ENCODE peak calls at places on chromosomes 5 and 9, in four cellular contexts. L, H, J and V are unnamed samples.

GRCh38 chr9:115328228-115328627 is 210.3 kb upstream of the TNC start:
- DNase-seq in J (no peak), H (peak), L (peak), V (no peak)

GRCh38 chr9:136626066-136626725 is 36.5 kb upstream of the EGFL7 start:
- DNase-seq in H (no peak), L (no peak), J (no peak), V (no peak)

GRCh38 chr9:133703571-133704399 is 34.4 kb downstream of the SARDH start:
- DNase-seq in L (no peak), H (peak), J (no peak), V (no peak)

GRCh38 chr9:132780230-132781007 is 97.7 kb downstream of the AK8 start:
- DNase-seq in J (no peak), L (no peak), H (no peak), V (no peak)

GRCh38 chr5:131496400-131496713 is 138.7 kb downstream of the RAPGEF6 start:
- DNase-seq in L (no peak), H (no peak), J (no peak), V (no peak)

GRCh38 chr9:112046181-112046580 is 128.9 kb downstream of the SUSD1 start:
- DNase-seq in L (peak), J (no peak), H (no peak), V (no peak)

GRCh38 chr9:10744669-10745068 is 131.9 kb upstream of the PTPRD start:
- DNase-seq in L (no peak), J (no peak), H (no peak), V (no peak)

GRCh38 chr9:129886226-129887174 is 51.2 kb downstream of the USP20 start:
- DNase-seq in J (peak), L (no peak), H (no peak), V (peak)

GRCh38 chr9:121735792-121736130 is 84.3 kb downstream of the DAB2IP start:
- DNase-seq in J (no peak), L (no peak), H (no peak), V (no peak)

GRCh38 chr9:19999491-20000057 is 210.7 kb upstream of the SLC24A2 start:
- DNase-seq in L (peak), J (no peak), H (no peak), V (no peak)

GRCh38 chr9:116157436-116158138 is 4.0 kb downstream of the PAPPA start:
- DNase-seq in J (no peak), L (peak), H (peak), V (no peak)

GRCh38 chr9:127973169-127974001 is 7.4 kb downstream of the EEIG1 start:
- DNase-seq in J (peak), H (peak), L (no peak), V (no peak)

GRCh38 chr5:125823572-125823971 is 599.6 kb upstream of the GRAMD2B start:
- DNase-seq in L (no peak), H (no peak), J (no peak), V (no peak)

GRCh38 chr9:95197692-95198271 is 119.7 kb downstream of the FANCC start:
- DNase-seq in H (no peak), J (no peak), L (peak), V (no peak)

GRCh38 chr9:38298904-38299303 is 93.6 kb upstream of the ALDH1B1 start:
- DNase-seq in J (no peak), H (no peak), L (no peak), V (no peak)

GRCh38 chr5:150022163-150022540 is 21.6 kb downstream of the HMGXB3 start:
- DNase-seq in J (no peak), L (peak), H (no peak), V (peak)

GRCh38 chr5:140631063-140631462 is 1.9 kb downstream of the CD14 start:
- DNase-seq in J (no peak), H (no peak), L (no peak), V (no peak)

GRCh38 chr9:76020654-76021053 is 130.2 kb downstream of the PCSK5 start:
- DNase-seq in H (no peak), J (no peak), L (no peak), V (no peak)

GRCh38 chr9:87193151-87193550 is 245.8 kb upstream of the GAS1 start:
- DNase-seq in L (peak), J (no peak), H (no peak), V (no peak)

GRCh38 chr5:107668933-107669542 is 1.7 kb downstream of the EFNA5 start:
- DNase-seq in H (no peak), L (no peak), J (no peak), V (no peak)

GRCh38 chr5:107477492-107477891 is 193.2 kb downstream of the EFNA5 start:
- DNase-seq in L (no peak), J (no peak), H (no peak), V (no peak)

GRCh38 chr5:154740483-154740882 is 14.7 kb upstream of the LARP1 start:
- DNase-seq in H (peak), J (peak), L (peak), V (no peak)

GRCh38 chr9:557601-558201 is 283.8 kb upstream of the DMRT1 start:
- DNase-seq in H (no peak), L (no peak), J (no peak), V (no peak)

GRCh38 chr5:141674747-141675146 is 7.3 kb downstream of the ARAP3 start:
- DNase-seq in L (no peak), H (no peak), J (no peak), V (no peak)

GRCh38 chr5:135154197-135154596 is 120.2 kb upstream of the PITX1 start:
- DNase-seq in L (peak), J (no peak), H (no peak), V (no peak)

GRCh38 chr9:121956808-121957207 is 136.3 kb downstream of the TTLL11 start:
- DNase-seq in L (no peak), H (no peak), J (no peak), V (no peak)

GRCh38 chr9:119868694-119869093 is 499.5 kb upstream of the BRINP1 start:
- DNase-seq in J (no peak), L (no peak), H (peak), V (no peak)

GRCh38 chr5:100273846-100274580 is 261.2 kb upstream of the FAM174A start:
- DNase-seq in J (no peak), H (no peak), L (no peak), V (no peak)

GRCh38 chr5:7779019-7779662 is 71.8 kb downstream of the CFAP90 start:
- DNase-seq in J (no peak), H (no peak), L (no peak), V (peak)

GRCh38 chr9:128946945-128947422 is 419 bp downstream of the DOLK start:
- DNase-seq in L (peak), H (peak), J (no peak), V (peak)

GRCh38 chr9:79026311-79026710 is 545.5 kb upstream of the TLE4 start:
- DNase-seq in L (peak), H (no peak), J (no peak), V (peak)

GRCh38 chr5:140324041-140324833 is 21.3 kb upstream of the PFDN1 start:
- DNase-seq in J (no peak), H (no peak), L (no peak), V (no peak)

GRCh38 chr5:163473613-163474243 is 13.3 kb downstream of the HMMR start:
- DNase-seq in H (no peak), J (no peak), L (peak), V (peak)

GRCh38 chr5:6730407-6730806 is 17.2 kb downstream of the TENT4A start:
- DNase-seq in J (no peak), L (no peak), H (peak), V (peak)

GRCh38 chr9:105132576-105132975 is 111.9 kb upstream of the SLC44A1 start:
- DNase-seq in J (no peak), H (no peak), L (peak), V (no peak)

GRCh38 chr5:14272548-14273205 is 129.5 kb downstream of the TRIO start:
- DNase-seq in J (no peak), H (no peak), L (no peak), V (no peak)

GRCh38 chr9:89797970-89798369 is 193.2 kb downstream of the GADD45G start:
- DNase-seq in J (peak), L (no peak), H (no peak), V (no peak)

GRCh38 chr5:173973614-173973969 is 15.4 kb upstream of the C5orf47 start:
- DNase-seq in H (no peak), J (no peak), L (no peak), V (peak)

GRCh38 chr5:177508217-177508611 is 1.4 kb downstream of the DOK3 start:
- DNase-seq in H (no peak), J (no peak), L (no peak), V (no peak)
- H3K4me3 ChIP-seq in H (peak), J (peak), L (no peak), V (no peak)

GRCh38 chr5:176542135-176542595 is 5.0 kb upstream of the RNF44 start:
- DNase-seq in L (no peak), J (no peak), H (no peak), V (peak)
- H3K4me3 ChIP-seq in L (peak), J (peak), H (peak), V (peak)

GRCh38 chr9:131103024-131103423 is 6.7 kb downstream of the AIF1L start:
- DNase-seq in J (no peak), L (no peak), H (no peak), V (no peak)
- H3K4me3 ChIP-seq in J (no peak), L (no peak), H (no peak), V (no peak)

GRCh38 chr5:98775962-98776687 is 2.7 kb downstream of the RGMB start:
- DNase-seq in J (no peak), L (peak), H (no peak), V (no peak)
- H3K4me3 ChIP-seq in J (peak), L (peak), H (peak), V (no peak)

DNA sequence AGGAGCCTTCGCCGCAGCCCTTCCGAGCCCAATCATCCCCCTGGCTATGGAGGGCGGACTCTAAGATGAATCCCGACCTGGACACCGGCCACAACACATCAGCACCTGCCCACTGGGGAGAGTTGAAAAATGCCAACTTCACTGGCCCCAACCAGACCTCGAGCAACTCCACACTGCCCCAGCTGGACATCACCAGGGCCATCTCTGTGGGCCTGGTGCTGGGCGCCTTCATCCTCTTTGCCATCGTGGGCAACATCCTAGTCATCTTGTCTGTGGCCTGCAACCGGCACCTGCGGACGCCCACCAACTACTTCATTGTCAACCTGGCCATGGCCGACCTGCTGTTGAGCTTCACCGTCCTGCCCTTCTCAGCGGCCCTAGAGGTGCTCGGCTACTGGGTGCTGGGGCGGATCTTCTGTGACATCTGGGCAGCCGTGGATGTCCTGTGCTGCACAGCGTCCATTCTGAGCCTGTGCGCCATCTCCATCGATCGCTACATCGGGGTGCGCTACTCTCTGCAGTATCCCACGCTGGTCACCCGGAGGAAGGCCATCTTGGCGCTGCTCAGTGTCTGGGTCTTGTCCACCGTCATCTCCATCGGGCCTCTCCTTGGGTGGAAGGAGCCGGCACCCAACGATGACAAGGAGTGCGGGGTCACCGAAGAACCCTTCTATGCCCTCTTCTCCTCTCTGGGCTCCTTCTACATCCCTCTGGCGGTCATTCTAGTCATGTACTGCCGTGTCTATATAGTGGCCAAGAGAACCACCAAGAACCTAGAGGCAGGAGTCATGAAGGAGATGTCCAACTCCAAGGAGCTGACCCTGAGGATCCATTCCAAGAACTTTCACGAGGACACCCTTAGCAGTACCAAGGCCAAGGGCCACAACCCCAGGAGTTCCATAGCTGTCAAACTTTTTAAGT is 819 bp downstream of the ADRA1B start:
- DNase-seq in H (no peak), J (no peak), L (no peak), V (no peak)
- H3K4me3 ChIP-seq in H (peak), J (peak), L (peak), V (peak)

GRCh38 chr9:123002754-123003153 is 30.7 kb upstream of the GPR21 start:
- DNase-seq in J (no peak), L (no peak), H (no peak), V (no peak)
- H3K4me3 ChIP-seq in J (no peak), L (no peak), H (no peak), V (no peak)

GRCh38 chr5:95817430-95817829 is 5.1 kb downstream of the GLRX start:
- DNase-seq in H (no peak), L (peak), J (no peak), V (no peak)

GRCh38 chr5:95816803-95817202 is 5.7 kb downstream of the GLRX start:
- DNase-seq in H (no peak), L (no peak), J (no peak), V (no peak)

GRCh38 chr5:95815143-95815729 is 7.3 kb downstream of the GLRX start:
- DNase-seq in J (no peak), H (no peak), L (no peak), V (no peak)

GRCh38 chr5:95818181-95819147 is 4.1 kb downstream of the GLRX start:
- DNase-seq in J (no peak), L (no peak), H (no peak), V (no peak)

DNA sequence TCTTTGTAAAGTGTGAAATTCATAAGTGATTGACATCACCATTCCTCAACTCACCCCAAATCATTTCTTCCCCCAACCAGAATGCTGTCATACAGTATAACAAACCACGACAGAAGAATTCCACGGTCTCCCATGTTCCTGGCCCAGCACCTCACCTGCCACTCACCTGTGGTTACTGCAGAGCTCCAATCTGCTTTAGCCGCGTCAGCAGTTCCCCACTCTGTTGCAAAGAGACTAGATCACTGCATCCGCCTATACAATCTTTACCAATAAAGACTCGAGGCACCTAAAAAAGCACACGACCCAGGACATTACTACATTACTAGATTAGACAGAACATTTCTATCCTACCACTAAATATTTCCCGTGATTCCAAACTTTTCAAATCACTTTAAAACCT is 6.2 kb downstream of the GLRX start:
- DNase-seq in J (no peak), L (no peak), H (no peak), V (no peak)
- H3K4me3 ChIP-seq in J (no peak), L (no peak), H (no peak), V (no peak)

DNA sequence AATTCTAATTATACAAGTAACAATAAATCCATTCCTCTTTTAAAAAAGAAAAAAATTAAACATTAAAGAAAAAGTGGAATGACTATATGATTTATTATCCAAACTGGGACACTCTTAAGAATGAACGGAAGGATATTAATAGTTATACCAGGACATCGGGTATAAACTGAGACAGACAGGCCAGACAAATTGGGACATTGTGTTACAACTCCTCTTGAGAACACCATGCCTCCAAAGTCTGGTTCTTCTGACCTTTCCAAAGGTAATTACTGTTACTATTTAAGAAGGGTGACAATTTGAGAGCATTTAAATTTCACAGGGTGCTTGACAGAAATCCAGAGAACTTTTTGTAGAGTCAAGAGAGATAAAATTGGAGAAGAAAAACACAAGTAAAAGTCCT is 132.1 kb upstream of the MARCHF11 start:
- DNase-seq in H (no peak), L (no peak), J (no peak), V (no peak)
- H3K4me3 ChIP-seq in H (no peak), L (no peak), J (no peak), V (no peak)